ENCODE peak calls at places on chromosomes 4 and X, in five cellular contexts. E, O, V, H and Q are unnamed samples.

GRCh38 chr4:48315728-48316630 is 25.4 kb upstream of the SLAIN2 start:
- DNase-seq in O (peak; percentile 44), V (peak; percentile 66), H (peak; percentile 78), E (peak; percentile 58), Q (peak; percentile 86)

GRCh38 chrX:48782795-48783194 is 3.6 kb upstream of the GATA1 start:
- DNase-seq in H (no peak), O (no peak), V (no peak), E (no peak), Q (no peak)

GRCh38 chr4:122826596-122827257 is at the start of gene FGF2:
- DNase-seq in V (no peak), H (peak; percentile 86), O (peak; percentile 55), E (peak; percentile 88), Q (peak; percentile 84)

GRCh38 chrX:63350551-63350950 is 581 bp downstream of the SPIN4 start:
- DNase-seq in V (no peak), H (peak; percentile 34), E (peak; percentile 30), O (peak; percentile 13), Q (peak; percentile 24)

GRCh38 chr4:173909294-173909693 is 374.2 kb downstream of the FBXO8 start:
- DNase-seq in V (no peak), H (no peak), E (no peak), O (no peak), Q (no peak)

GRCh38 chrX:79270401-79270800 is 96.7 kb downstream of the ITM2A start:
- DNase-seq in E (peak; percentile 66), V (no peak), H (no peak), O (peak; percentile 80), Q (peak; percentile 46)

GRCh38 chr4:169066934-169067333 is 56.9 kb upstream of the CBR4 start:
- DNase-seq in H (no peak), E (no peak), O (no peak), V (no peak), Q (no peak)

GRCh38 chrX:107566603-107567262 is 61.6 kb upstream of the PRPS1 start:
- DNase-seq in H (peak; percentile 27), E (no peak), V (no peak), O (no peak), Q (peak; percentile 33)

GRCh38 chr4:187726485-187726884 is 269.1 kb upstream of the ZFP42 start:
- DNase-seq in O (no peak), H (no peak), V (no peak), E (no peak), Q (no peak)

GRCh38 chr4:166735553-166735952 is 498.7 kb downstream of the SPOCK3 start:
- DNase-seq in O (no peak), E (no peak), H (no peak), V (no peak), Q (peak; percentile 15)

GRCh38 chr4:129526812-129527211 is 430.9 kb downstream of the C4orf33 start:
- DNase-seq in E (no peak), O (peak; percentile 39), H (no peak), V (peak; percentile 21), Q (peak; percentile 31)

GRCh38 chr4:151442002-151442401 is 33.0 kb downstream of the FHIP1A start:
- DNase-seq in H (no peak), V (no peak), E (no peak), O (no peak), Q (no peak)

GRCh38 chrX:101906136-101906796 is 25.6 kb downstream of the ZMAT1 start:
- DNase-seq in O (no peak), E (no peak), V (no peak), H (no peak), Q (no peak)

GRCh38 chr4:74540193-74540592 is 95.3 kb downstream of the AREG start:
- DNase-seq in O (no peak), H (peak; percentile 89), V (no peak), E (no peak), Q (no peak)

GRCh38 chr4:30350288-30350687 is 369.9 kb upstream of the PCDH7 start:
- DNase-seq in O (no peak), E (no peak), V (no peak), H (no peak), Q (no peak)

GRCh38 chr4:89036535-89036934 is 20.4 kb downstream of the FAM13A start:
- DNase-seq in V (no peak), H (no peak), E (no peak), O (no peak), Q (no peak)

GRCh38 chr4:52199574-52200338 is 148.7 kb downstream of the SPATA18 start:
- DNase-seq in O (no peak), E (no peak), H (peak; percentile 85), V (no peak), Q (no peak)

GRCh38 chrX:109624641-109625311 is at the start of gene KCNE5:
- DNase-seq in O (no peak), H (peak; percentile 5), E (peak; percentile 79), V (no peak), Q (peak; percentile 73)

GRCh38 chrX:93637591-93637990 is 35.8 kb downstream of the NAP1L3 start:
- DNase-seq in H (no peak), O (no peak), E (peak; percentile 48), V (no peak), Q (peak; percentile 57)

GRCh38 chrX:36957425-36958328 is 50.5 kb upstream of the FAM47C start:
- DNase-seq in O (no peak), V (no peak), H (no peak), E (peak; percentile 85), Q (peak; percentile 60)

GRCh38 chr4:36734296-36734695 is 452.9 kb downstream of the DTHD1 start:
- DNase-seq in O (no peak), E (no peak), H (no peak), V (no peak), Q (no peak)

GRCh38 chrX:41596586-41596985 is 92.2 kb upstream of the GPR34 start:
- DNase-seq in E (no peak), H (peak; percentile 10), O (no peak), V (no peak), Q (no peak)

GRCh38 chr4:123325241-123325681 is 71.3 kb upstream of the SPRY1 start:
- DNase-seq in V (no peak), E (no peak), H (no peak), O (peak; percentile 59), Q (no peak)

GRCh38 chr4:139142980-139143379 is 34.0 kb downstream of the ELF2 start:
- DNase-seq in V (no peak), E (no peak), H (no peak), O (peak; percentile 50), Q (no peak)

GRCh38 chr4:139481465-139481864 is 27.5 kb downstream of the RAB33B start:
- DNase-seq in H (no peak), V (no peak), O (no peak), E (no peak), Q (no peak)

GRCh38 chr4:105181259-105181658 is 34.6 kb downstream of the TET2 start:
- DNase-seq in V (no peak), H (no peak), E (peak; percentile 78), O (no peak), Q (peak; percentile 61)

GRCh38 chr4:169024762-169025161 is 14.7 kb upstream of the CBR4 start:
- DNase-seq in H (peak; percentile 66), E (peak; percentile 49), V (peak; percentile 15), O (peak; percentile 46), Q (peak; percentile 30)

GRCh38 chr4:100721490-100721889 is 203.7 kb upstream of the EMCN start:
- DNase-seq in E (no peak), O (no peak), V (no peak), H (no peak), Q (no peak)

GRCh38 chr4:124178449-124179021 is 534.0 kb downstream of the ANKRD50 start:
- DNase-seq in E (no peak), V (no peak), H (peak; percentile 76), O (no peak), Q (no peak)

GRCh38 chrX:55132416-55132815 is 43.6 kb downstream of the PAGE2 start:
- DNase-seq in H (no peak), O (no peak), V (no peak), E (no peak), Q (no peak)

GRCh38 chr4:181143241-181143854 is 1099.9 kb upstream of the TENM3 start:
- DNase-seq in H (peak; percentile 65), V (peak; percentile 56), O (peak; percentile 74), E (peak; percentile 82), Q (peak; percentile 83)

GRCh38 chrX:103607385-103608304 is at the start of gene TCEAL3:
- DNase-seq in E (peak; percentile 67), H (peak; percentile 76), V (no peak), O (no peak), Q (peak; percentile 62)

GRCh38 chrX:39261446-39262147 is 460.3 kb downstream of the MID1IP1 start:
- DNase-seq in H (peak; percentile 85), V (peak; percentile 8), E (peak; percentile 45), O (peak; percentile 43), Q (peak; percentile 60)

GRCh38 chrX:11557120-11557519 is 108.6 kb downstream of the ARHGAP6 start:
- DNase-seq in V (no peak), O (no peak), H (peak; percentile 77), E (no peak), Q (no peak)

GRCh38 chr4:47468686-47469365 is 5.3 kb upstream of the COMMD8 start:
- DNase-seq in O (no peak), E (no peak), H (peak; percentile 59), V (no peak), Q (no peak)

GRCh38 chrX:150683536-150684146 is 9.6 kb upstream of the MTMR1 start:
- DNase-seq in O (peak; percentile 35), H (peak; percentile 56), E (peak; percentile 55), V (peak; percentile 12), Q (peak; percentile 79)

DNA sequence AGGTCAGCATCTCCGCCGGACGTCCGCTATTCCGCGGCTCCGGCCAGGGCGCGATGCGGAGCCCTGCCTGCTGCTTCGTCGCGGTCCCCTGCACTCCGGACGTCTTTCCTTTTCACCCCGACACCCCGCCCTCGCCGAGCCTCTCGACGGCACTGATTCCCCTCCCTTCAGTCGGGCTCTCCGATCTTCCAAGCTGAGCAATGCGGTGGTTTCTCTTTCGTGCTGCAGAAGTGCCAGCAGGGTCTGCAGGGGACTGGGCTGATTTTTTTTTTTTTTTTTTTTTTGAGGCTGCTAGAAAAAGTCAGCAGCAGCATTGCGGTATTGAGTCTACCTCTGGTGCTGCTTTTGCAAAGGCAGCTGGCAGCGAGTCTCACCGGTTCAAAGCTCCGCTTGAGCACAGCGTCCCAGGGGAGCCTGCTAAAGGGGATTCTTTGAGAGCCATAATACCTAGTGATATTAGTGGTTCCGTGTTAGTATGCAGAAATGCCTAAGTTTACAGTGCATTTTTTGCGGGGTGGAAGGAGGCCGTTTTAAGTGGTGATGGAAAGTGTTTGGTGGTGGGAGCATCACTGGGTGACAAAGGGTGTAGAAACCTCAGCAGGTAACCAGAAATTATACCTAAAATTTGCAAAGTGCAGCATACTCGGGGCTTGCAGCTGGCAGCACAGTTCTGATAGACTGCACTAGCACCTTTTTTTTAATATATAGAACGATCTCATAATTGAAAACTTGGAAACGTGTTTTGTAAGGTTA is 969 bp downstream of the STIM2 start:
- DNase-seq in H (peak; percentile 82), E (peak; percentile 87), O (peak; percentile 85), V (no peak), Q (peak; percentile 79)
- TF ChIP-seq EZH2phosphoT487 in H (no peak), E (no peak), O (no peak), V (no peak), Q (no peak)

GRCh38 chrX:51459125-51459524 is 37.3 kb downstream of the NUDT11 start:
- DNase-seq in V (peak; percentile 18), O (peak; percentile 55), H (peak; percentile 44), E (peak; percentile 52), Q (peak; percentile 59)
- TF ChIP-seq EZH2phosphoT487 in V (no peak), O (no peak), H (no peak), E (no peak), Q (no peak)

GRCh38 chr4:163607292-163607691 is 112.8 kb downstream of the TMA16 start:
- DNase-seq in E (no peak), O (no peak), V (no peak), H (no peak), Q (no peak)
- TF ChIP-seq EZH2phosphoT487 in E (no peak), O (no peak), V (no peak), H (no peak), Q (no peak)

GRCh38 chrX:17377795-17378194 is 2.8 kb downstream of the NHS start:
- DNase-seq in V (no peak), O (no peak), H (peak; percentile 13), E (peak; percentile 2), Q (no peak)
- TF ChIP-seq EZH2phosphoT487 in V (no peak), O (no peak), H (no peak), E (no peak), Q (no peak)